ENCODE peak calls at places on chromosomes 13 and 19, in ten cellular contexts. Q is NCI-H2107, D is upper lobe of left lung, W is NCI-H526, A is brain microvascular endothelial cell, B is fibroblast of mammary gland, L is lung microvascular endothelial cell, S is amniotic stem cell, G is T follicular helper cell, M is cardiac muscle cell. T is an unnamed sample.

GRCh38 chr13:103275708-103276107 is 209.5 kb upstream of the SLC10A2 start:
- DNase-seq in Q (no peak), D (no peak), W (no peak), A (no peak), B (no peak), L (no peak), S (no peak), G (no peak), M (no peak), T (no peak)

GRCh38 chr13:102816633-102817032 is 17.7 kb downstream of the BIVM start:
- DNase-seq in Q (no peak), D (no peak), W (no peak), A (no peak), B (no peak), L (no peak), S (no peak), G (no peak), M (no peak), T (no peak)

GRCh38 chr19:47239610-47240296 is 8.8 kb upstream of the BBC3 start:
- DNase-seq in Q (peak), D (peak), W (peak), A (no peak), B (no peak), L (peak), S (no peak), G (peak), M (peak), T (no peak)

GRCh38 chr13:61664821-61665705 is 249.4 kb upstream of the PCDH20 start:
- DNase-seq in Q (no peak), D (no peak), W (no peak), A (no peak), B (no peak), L (peak), S (no peak), G (no peak), M (peak), T (no peak)

GRCh38 chr19:41837981-41838708 is 6.3 kb downstream of the LYPD4 start:
- DNase-seq in Q (no peak), D (no peak), W (no peak), A (no peak), B (no peak), L (no peak), S (no peak), G (no peak), M (no peak), T (no peak)

GRCh38 chr13:63614874-63615612 is 2199.4 kb upstream of the PCDH20 start:
- DNase-seq in Q (no peak), D (no peak), W (no peak), A (no peak), B (no peak), L (no peak), S (no peak), G (no peak), M (no peak), T (no peak)

GRCh38 chr13:49657241-49657641 is 28.9 kb downstream of the ARL11 start:
- DNase-seq in Q (no peak), D (no peak), W (no peak), A (no peak), B (no peak), L (no peak), S (no peak), G (no peak), M (no peak), T (no peak)

GRCh38 chr19:35342430-35342829 is 5.3 kb upstream of the FFAR1 start:
- DNase-seq in Q (no peak), D (no peak), W (no peak), A (no peak), B (no peak), L (no peak), S (no peak), G (no peak), M (no peak), T (no peak)

GRCh38 chr19:42076375-42076944 is 494 bp downstream of the ZNF574 start:
- DNase-seq in Q (no peak), D (no peak), W (no peak), A (no peak), B (no peak), L (no peak), S (no peak), G (no peak), M (no peak), T (no peak)

GRCh38 chr19:13058951-13059660 is 43.6 kb downstream of the LYL1 start:
- DNase-seq in Q (no peak), D (no peak), W (peak), A (no peak), B (peak), L (no peak), S (no peak), G (no peak), M (no peak), T (no peak)

GRCh38 chr19:48768989-48769713 is 13.8 kb downstream of the FGF21 start:
- DNase-seq in Q (no peak), D (peak), W (no peak), A (no peak), B (no peak), L (no peak), S (no peak), G (no peak), M (peak), T (no peak)

GRCh38 chr13:100634686-100635085 is 39.9 kb downstream of the TMTC4 start:
- DNase-seq in Q (no peak), D (no peak), W (no peak), A (no peak), B (no peak), L (no peak), S (no peak), G (no peak), M (no peak), T (no peak)

GRCh38 chr19:7900931-7901330 is 2.7 kb upstream of the MAP2K7 start:
- DNase-seq in Q (no peak), D (no peak), W (no peak), A (no peak), B (no peak), L (no peak), S (no peak), G (no peak), M (no peak), T (no peak)

GRCh38 chr13:99220199-99220931 is 19.7 kb downstream of the UBAC2 start:
- DNase-seq in Q (no peak), D (no peak), W (no peak), A (peak), B (no peak), L (no peak), S (no peak), G (no peak), M (no peak), T (no peak)

GRCh38 chr13:20891034-20891433 is 11.5 kb downstream of the XPO4 start:
- DNase-seq in Q (no peak), D (no peak), W (no peak), A (no peak), B (no peak), L (no peak), S (no peak), G (no peak), M (no peak), T (no peak)

GRCh38 chr19:3547301-3547731 is 8.3 kb downstream of the TEKTIP1 start:
- DNase-seq in Q (no peak), D (no peak), W (no peak), A (no peak), B (peak), L (peak), S (no peak), G (no peak), M (no peak), T (no peak)